ENCODE peak calls at places on chromosomes 12 and 14, in four cellular contexts. K is IMR-90, F is endothelial cell of umbilical vein, D is GM12878. L is an unnamed sample.

GRCh38 chr14:85921241-85921640 is 391.3 kb downstream of the FLRT2 start:
- DNase-seq in K (no peak), F (no peak), D (no peak), L (no peak)

GRCh38 chr12:57520008-57520726 is at the start of gene DDIT3:
- DNase-seq in K (peak), F (peak), D (peak), L (peak)

GRCh38 chr14:91996951-91997371 is 42.9 kb downstream of the TRIP11 start:
- DNase-seq in K (peak), F (peak), D (no peak), L (peak)

GRCh38 chr14:91835920-91836843 is 31.2 kb downstream of the TC2N start:
- DNase-seq in K (no peak), F (no peak), D (no peak), L (peak)

GRCh38 chr12:110022980-110023633 is 23.9 kb downstream of the ANKRD13A start:
- DNase-seq in K (peak), F (no peak), D (no peak), L (no peak)

GRCh38 chr12:127143020-127143419 is 1124.0 kb upstream of the TMEM132C start:
- DNase-seq in K (no peak), F (no peak), D (no peak), L (no peak)

GRCh38 chr14:22685467-22685866 is 41.3 kb upstream of the OR6J1 start:
- DNase-seq in K (no peak), F (no peak), D (no peak), L (no peak)

GRCh38 chr14:55333785-55334485 is 62.7 kb downstream of the FBXO34 start:
- DNase-seq in K (peak), F (peak), D (no peak), L (no peak)

GRCh38 chr14:100221419-100222218 is 17.3 kb upstream of the YY1 start:
- DNase-seq in K (peak), F (peak), D (no peak), L (peak)

GRCh38 chr12:98644433-98644711 is 216 bp downstream of the IKBIP start:
- DNase-seq in K (no peak), F (no peak), D (no peak), L (no peak)

GRCh38 chr14:77206877-77207389 is 25.3 kb downstream of the TMEM63C start:
- DNase-seq in K (no peak), F (no peak), D (no peak), L (no peak)

GRCh38 chr12:64010069-64010686 is 165.7 kb downstream of the SRGAP1 start:
- DNase-seq in K (peak), F (no peak), D (no peak), L (no peak)

GRCh38 chr12:114400395-114400794 is 5.5 kb downstream of the TBX5 start:
- DNase-seq in K (peak), F (no peak), D (no peak), L (no peak)

GRCh38 chr12:3464561-3464960 is 26.4 kb upstream of the PRMT8 start:
- DNase-seq in K (no peak), F (no peak), D (no peak), L (peak)

GRCh38 chr12:3470296-3470695 is 20.7 kb upstream of the PRMT8 start:
- DNase-seq in K (no peak), F (no peak), D (no peak), L (no peak)

GRCh38 chr12:3463927-3464326 is 27.1 kb upstream of the PRMT8 start:
- DNase-seq in K (no peak), F (no peak), D (no peak), L (no peak)

GRCh38 chr12:3469711-3470110 is 21.3 kb upstream of the PRMT8 start:
- DNase-seq in K (no peak), F (no peak), D (no peak), L (no peak)

GRCh38 chr12:3468329-3468728 is 22.7 kb upstream of the PRMT8 start:
- DNase-seq in K (no peak), F (no peak), D (no peak), L (no peak)
- TF ChIP-seq FOS in K (no peak), F (no peak), D (no peak), L (no peak)

GRCh38 chr14:29236848-29237247 is 470.3 kb downstream of the FOXG1 start:
- DNase-seq in K (peak), F (peak), D (no peak), L (no peak)
- TF ChIP-seq FOS in K (peak), F (peak), D (no peak), L (no peak)

DNA sequence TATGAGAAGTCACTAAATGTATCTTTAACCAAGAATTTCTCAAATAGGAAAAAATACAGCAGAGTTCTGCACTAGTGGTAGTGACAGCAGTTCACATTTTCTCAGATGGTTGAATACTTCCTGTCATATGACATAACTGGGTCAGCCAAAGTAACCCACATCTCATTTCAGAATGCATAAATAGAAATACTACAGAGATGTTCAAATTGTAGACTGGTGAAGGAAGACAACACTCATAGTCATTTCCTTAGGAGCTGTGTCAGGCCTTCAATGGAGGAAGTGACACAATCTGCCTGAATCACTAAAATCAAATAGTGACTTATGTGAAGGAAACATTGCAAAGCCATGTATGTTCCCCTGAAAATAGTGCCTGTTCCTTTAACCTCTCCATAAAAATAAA is 32.4 kb downstream of the FERMT2 start:
- DNase-seq in K (peak), F (peak), D (peak), L (no peak)
- TF ChIP-seq FOS in K (no peak), F (peak), D (no peak), L (no peak)

GRCh38 chr12:130686511-130686981 is 29.6 kb downstream of the RIMBP2 start:
- DNase-seq in K (no peak), F (no peak), D (no peak), L (no peak)
- TF ChIP-seq FOS in K (no peak), F (no peak), D (no peak), L (no peak)

DNA sequence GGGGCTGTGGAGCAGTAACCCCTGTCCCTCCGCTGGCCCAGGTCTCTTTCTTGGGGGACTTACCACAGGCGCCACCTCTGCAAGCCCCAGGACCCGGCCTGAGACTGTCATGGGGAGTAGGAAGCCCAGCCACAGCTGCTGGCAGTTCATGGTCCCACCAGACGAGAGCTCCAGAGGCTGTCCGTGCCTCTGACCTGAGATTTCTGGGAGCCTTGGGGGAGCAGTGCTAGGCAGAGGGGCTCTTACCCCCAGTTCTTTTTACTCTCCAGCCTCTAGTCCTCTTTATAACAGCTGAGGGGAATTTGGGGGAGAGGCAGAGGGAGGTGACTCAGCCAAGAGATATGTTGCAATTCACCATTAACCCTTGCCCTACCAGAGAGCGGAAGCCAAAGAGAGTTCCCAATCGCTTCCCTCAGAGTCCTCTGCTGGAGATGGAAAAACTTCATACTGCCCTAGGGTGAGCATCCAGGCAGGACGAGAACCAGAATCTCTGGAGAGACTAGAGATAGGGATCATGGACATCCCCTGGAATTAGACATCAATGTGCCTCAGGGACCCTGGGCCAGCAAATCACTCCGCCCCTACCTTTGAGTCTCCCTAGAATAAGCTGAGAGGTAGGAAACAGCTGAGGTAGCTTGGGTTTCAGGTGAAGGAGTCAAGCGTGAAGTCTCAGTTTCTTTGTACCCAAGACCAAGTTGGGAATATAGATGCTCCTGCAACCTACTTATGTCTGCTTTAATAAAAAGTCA is at the start of gene MMP19:
- DNase-seq in K (peak), F (no peak), D (no peak), L (peak)
- TF ChIP-seq FOS in K (peak), F (peak), D (no peak), L (peak)

DNA sequence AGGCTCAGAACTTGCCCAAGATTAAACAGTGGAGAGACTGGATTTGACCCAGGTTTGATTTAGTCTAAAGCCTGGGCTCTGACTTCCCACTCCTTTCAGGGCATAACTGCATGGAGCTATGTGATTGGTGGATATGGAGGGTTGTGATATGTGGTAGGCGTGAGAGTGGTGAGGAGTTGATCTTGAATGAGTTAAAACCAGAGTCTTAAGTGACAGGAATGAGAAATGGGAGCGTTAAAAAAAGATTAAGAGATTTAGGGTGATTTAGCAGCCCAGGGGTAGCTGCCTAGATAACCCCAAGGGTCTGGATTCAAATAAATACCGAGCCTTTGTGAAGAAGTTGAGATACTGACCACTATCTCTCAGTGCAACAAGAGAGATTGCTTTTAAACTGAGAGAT is 8.4 kb downstream of the SYNDIG1L start:
- DNase-seq in K (no peak), F (no peak), D (no peak), L (no peak)
- TF ChIP-seq FOS in K (no peak), F (no peak), D (no peak), L (no peak)

DNA sequence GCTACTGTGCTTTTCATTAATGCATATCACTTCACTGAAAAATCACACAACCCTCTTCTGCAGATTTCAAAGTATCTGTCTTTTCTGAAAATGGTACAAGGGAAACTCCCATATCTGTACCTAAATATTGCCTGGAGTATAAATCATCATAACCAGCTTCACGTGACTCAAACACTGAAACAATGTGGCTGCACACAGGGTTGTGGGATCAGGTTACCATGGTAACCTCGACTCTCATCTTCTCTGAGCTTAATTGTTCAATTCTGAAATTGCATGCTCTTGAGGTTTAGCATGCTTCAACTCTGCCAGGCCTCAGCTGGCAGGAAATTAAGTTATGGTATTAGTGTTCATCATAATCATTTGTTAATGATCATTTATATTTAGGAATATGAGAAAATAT is 77.5 kb upstream of the CPSF6 start:
- DNase-seq in K (no peak), F (no peak), D (peak), L (no peak)
- TF ChIP-seq FOS in K (no peak), F (no peak), D (no peak), L (no peak)

DNA sequence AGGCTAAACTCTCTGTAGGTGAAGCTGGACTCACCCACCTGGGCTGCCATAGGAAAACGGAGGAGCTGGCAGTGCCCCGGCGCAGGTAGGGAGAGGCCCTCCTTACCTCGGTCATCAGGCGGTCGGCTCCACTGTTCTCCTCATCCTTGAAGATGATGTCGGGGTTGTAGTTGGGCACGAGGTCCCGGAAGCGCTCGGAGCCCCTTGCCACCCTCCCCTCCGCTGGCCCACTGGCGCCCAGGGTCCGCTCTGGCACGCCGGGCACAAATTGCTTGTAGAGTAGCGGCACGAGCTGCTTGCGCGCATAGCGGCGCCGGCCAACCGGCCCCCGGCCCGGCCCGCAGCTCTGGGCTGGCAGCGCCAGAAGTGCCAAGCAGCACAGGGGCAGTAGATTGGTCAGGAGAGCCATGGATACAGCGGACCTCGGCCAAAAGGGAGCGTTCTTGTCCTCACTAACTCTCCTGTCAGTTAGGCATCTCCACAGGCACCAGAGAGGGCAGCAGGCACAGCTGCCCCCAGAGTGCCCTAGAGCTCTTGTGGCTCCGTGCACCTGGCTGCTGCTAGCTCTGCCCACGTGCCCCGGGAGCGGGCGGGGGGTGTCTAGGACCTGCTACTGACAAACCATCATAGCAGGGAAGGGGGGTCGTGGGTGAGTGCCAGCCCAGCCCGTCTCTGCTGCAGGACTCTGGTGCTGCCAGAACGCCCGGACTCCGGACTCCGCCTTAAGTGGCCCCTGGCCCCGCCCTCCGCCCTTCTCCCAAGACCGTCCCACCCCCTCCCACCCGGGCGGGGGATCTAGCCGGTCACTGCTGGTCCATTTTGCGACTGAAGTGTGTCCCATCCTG is at the start of gene DHH:
- DNase-seq in K (no peak), F (peak), D (no peak), L (peak)
- TF ChIP-seq FOS in K (no peak), F (no peak), D (no peak), L (no peak)

GRCh38 chr12:4540170-4540569 is 1.5 kb downstream of the RAD51AP1 start:
- DNase-seq in K (no peak), F (no peak), D (no peak), L (no peak)

GRCh38 chr12:4545195-4545594 is 6.5 kb downstream of the RAD51AP1 start:
- DNase-seq in K (no peak), F (no peak), D (no peak), L (no peak)

GRCh38 chr12:4539167-4539870 is 629 bp downstream of the RAD51AP1 start:
- DNase-seq in K (no peak), F (no peak), D (no peak), L (no peak)

GRCh38 chr12:4538207-4539160 is at the start of gene RAD51AP1:
- DNase-seq in K (peak), F (peak), D (peak), L (peak)

GRCh38 chr12:4540633-4541032 is 1.9 kb downstream of the RAD51AP1 start:
- DNase-seq in K (no peak), F (no peak), D (no peak), L (no peak)
- TF ChIP-seq FOS in K (no peak), F (no peak), D (no peak), L (no peak)